ENCODE peak calls at places on chromosomes 13 and 19, in ten cellular contexts. One of them, this sample, is unnamed. For H3K9me3, the result is how much of the 10 kb centered on the place peaks cover.

GRCh38 chr13:99659234-99659633 is 158.0 kb downstream of the TM9SF2 start:
- DNase-seq in suprapubic skin: no peak
- DNase-seq in heart left ventricle: no peak
- DNase-seq in uterus: no peak
- DNase-seq in K562: no peak
- DNase-seq in right lobe of liver: no peak
- DNase-seq in HCT116: no peak
- DNase-seq in A549: no peak
- DNase-seq in IMR-90: no peak
- DNase-seq in ovary: no peak
- DNase-seq in this sample: no peak

GRCh38 chr13:103757361-103757760 is 691.1 kb upstream of the SLC10A2 start:
- DNase-seq in suprapubic skin: no peak
- DNase-seq in heart left ventricle: no peak
- DNase-seq in uterus: no peak
- DNase-seq in K562: no peak
- DNase-seq in right lobe of liver: no peak
- DNase-seq in HCT116: no peak
- DNase-seq in A549: no peak
- DNase-seq in IMR-90: no peak
- DNase-seq in ovary: no peak
- DNase-seq in this sample: no peak

GRCh38 chr19:16180611-16181010 is 4.6 kb upstream of the FAM32A start:
- DNase-seq in suprapubic skin: no peak
- DNase-seq in heart left ventricle: no peak
- DNase-seq in uterus: no peak
- DNase-seq in K562: no peak
- DNase-seq in right lobe of liver: no peak
- DNase-seq in HCT116: no peak
- DNase-seq in A549: no peak
- DNase-seq in IMR-90: peak
- DNase-seq in ovary: no peak
- DNase-seq in this sample: no peak

GRCh38 chr13:103130681-103131210 is 64.5 kb upstream of the SLC10A2 start:
- DNase-seq in suprapubic skin: no peak
- DNase-seq in heart left ventricle: no peak
- DNase-seq in uterus: no peak
- DNase-seq in K562: no peak
- DNase-seq in right lobe of liver: no peak
- DNase-seq in HCT116: no peak
- DNase-seq in A549: no peak
- DNase-seq in IMR-90: no peak
- DNase-seq in ovary: no peak
- DNase-seq in this sample: no peak

GRCh38 chr13:51222510-51223283 is 499 bp downstream of the FAM124A start:
- DNase-seq in suprapubic skin: no peak
- DNase-seq in heart left ventricle: no peak
- DNase-seq in uterus: no peak
- DNase-seq in K562: no peak
- DNase-seq in right lobe of liver: no peak
- DNase-seq in HCT116: no peak
- DNase-seq in A549: peak
- DNase-seq in IMR-90: no peak
- DNase-seq in ovary: no peak
- DNase-seq in this sample: no peak

GRCh38 chr13:44271915-44272341 is 101.7 kb upstream of the SERP2 start:
- DNase-seq in suprapubic skin: peak
- DNase-seq in heart left ventricle: peak
- DNase-seq in uterus: peak
- DNase-seq in K562: no peak
- DNase-seq in right lobe of liver: no peak
- DNase-seq in HCT116: no peak
- DNase-seq in A549: no peak
- DNase-seq in IMR-90: no peak
- DNase-seq in ovary: no peak
- DNase-seq in this sample: no peak

GRCh38 chr13:106795847-106796246 is 227.9 kb upstream of the ARGLU1 start:
- DNase-seq in suprapubic skin: no peak
- DNase-seq in heart left ventricle: no peak
- DNase-seq in uterus: no peak
- DNase-seq in K562: no peak
- DNase-seq in right lobe of liver: no peak
- DNase-seq in HCT116: no peak
- DNase-seq in A549: no peak
- DNase-seq in IMR-90: no peak
- DNase-seq in ovary: no peak
- DNase-seq in this sample: no peak

GRCh38 chr19:58379276-58379675 is 1.6 kb downstream of the ZNF837 start:
- DNase-seq in suprapubic skin: no peak
- DNase-seq in heart left ventricle: peak
- DNase-seq in uterus: no peak
- DNase-seq in K562: no peak
- DNase-seq in right lobe of liver: no peak
- DNase-seq in HCT116: no peak
- DNase-seq in A549: no peak
- DNase-seq in IMR-90: no peak
- DNase-seq in ovary: no peak
- DNase-seq in this sample: no peak

GRCh38 chr13:113598081-113598410 is 13.5 kb downstream of the TFDP1 start:
- DNase-seq in suprapubic skin: peak
- DNase-seq in heart left ventricle: no peak
- DNase-seq in uterus: no peak
- DNase-seq in K562: no peak
- DNase-seq in right lobe of liver: no peak
- DNase-seq in HCT116: no peak
- DNase-seq in A549: no peak
- DNase-seq in IMR-90: no peak
- DNase-seq in ovary: no peak
- DNase-seq in this sample: peak

GRCh38 chr19:54172764-54173699 is at the start of gene TMC4:
- DNase-seq in suprapubic skin: no peak
- DNase-seq in heart left ventricle: peak
- DNase-seq in uterus: no peak
- DNase-seq in K562: no peak
- DNase-seq in right lobe of liver: no peak
- DNase-seq in HCT116: peak
- DNase-seq in A549: no peak
- DNase-seq in IMR-90: no peak
- DNase-seq in ovary: no peak
- DNase-seq in this sample: no peak

DNA sequence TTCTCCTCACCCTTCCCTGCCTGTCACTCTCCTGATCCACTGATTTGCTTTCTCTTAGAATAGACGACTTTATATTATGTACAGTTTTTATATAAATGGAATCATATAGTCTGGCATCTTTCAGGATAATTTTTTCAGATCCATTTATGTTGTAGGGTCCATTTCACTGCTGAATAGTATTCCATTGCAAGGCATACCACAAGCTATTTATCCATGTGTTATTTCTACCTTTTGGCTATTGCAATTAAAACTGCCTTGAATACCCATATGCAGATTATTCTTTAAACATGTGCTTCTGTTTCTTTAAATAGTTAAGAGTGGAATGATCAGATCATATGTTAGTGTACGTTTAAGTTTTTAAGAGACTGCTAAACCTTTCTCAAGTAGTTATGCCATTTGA is 17.8 kb upstream of the ZNF177 start:
- DNase-seq in suprapubic skin: no peak
- DNase-seq in heart left ventricle: no peak
- DNase-seq in uterus: no peak
- DNase-seq in K562: no peak
- DNase-seq in right lobe of liver: no peak
- DNase-seq in HCT116: no peak
- DNase-seq in A549: no peak
- DNase-seq in IMR-90: no peak
- DNase-seq in ovary: no peak
- DNase-seq in this sample: no peak
- H3K9me3 ChIP-seq in suprapubic skin: half or more
- H3K9me3 ChIP-seq in heart left ventricle: half or more
- H3K9me3 ChIP-seq in uterus: half or more
- H3K9me3 ChIP-seq in K562: under half
- H3K9me3 ChIP-seq in right lobe of liver: under half
- H3K9me3 ChIP-seq in HCT116: under half
- H3K9me3 ChIP-seq in A549: half or more
- H3K9me3 ChIP-seq in IMR-90: half or more
- H3K9me3 ChIP-seq in ovary: under half
- H3K9me3 ChIP-seq in this sample: half or more

DNA sequence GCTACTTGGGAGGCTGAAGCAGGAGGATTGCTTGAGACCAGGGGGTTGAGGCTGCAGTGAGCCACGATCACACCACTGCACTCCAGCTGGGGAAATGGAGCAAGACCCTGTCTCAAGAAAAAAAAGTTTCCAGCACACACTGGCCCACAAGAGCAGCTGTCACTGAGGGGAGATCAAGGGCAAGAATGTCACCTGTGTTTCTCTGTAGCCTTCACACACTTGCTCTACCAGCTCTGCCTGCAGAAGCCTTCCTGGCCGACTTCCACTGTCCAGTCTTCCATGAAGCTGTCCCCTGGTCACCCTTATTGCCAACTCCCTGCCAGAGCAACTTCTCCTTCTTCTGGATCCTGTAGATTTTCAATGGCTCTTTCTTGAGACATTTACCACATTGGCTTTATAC is 158.0 kb downstream of the KCTD15 start:
- DNase-seq in suprapubic skin: no peak
- DNase-seq in heart left ventricle: no peak
- DNase-seq in uterus: no peak
- DNase-seq in K562: no peak
- DNase-seq in right lobe of liver: no peak
- DNase-seq in HCT116: no peak
- DNase-seq in A549: no peak
- DNase-seq in IMR-90: no peak
- DNase-seq in ovary: no peak
- DNase-seq in this sample: no peak
- TF ChIP-seq POLR2A in suprapubic skin: no peak
- TF ChIP-seq POLR2A in heart left ventricle: no peak
- TF ChIP-seq POLR2A in uterus: no peak
- TF ChIP-seq POLR2A in K562: no peak
- TF ChIP-seq POLR2A in right lobe of liver: no peak
- TF ChIP-seq POLR2A in HCT116: no peak
- TF ChIP-seq POLR2A in A549: no peak
- TF ChIP-seq POLR2A in IMR-90: no peak
- TF ChIP-seq POLR2A in ovary: no peak
- TF ChIP-seq POLR2A in this sample: no peak

DNA sequence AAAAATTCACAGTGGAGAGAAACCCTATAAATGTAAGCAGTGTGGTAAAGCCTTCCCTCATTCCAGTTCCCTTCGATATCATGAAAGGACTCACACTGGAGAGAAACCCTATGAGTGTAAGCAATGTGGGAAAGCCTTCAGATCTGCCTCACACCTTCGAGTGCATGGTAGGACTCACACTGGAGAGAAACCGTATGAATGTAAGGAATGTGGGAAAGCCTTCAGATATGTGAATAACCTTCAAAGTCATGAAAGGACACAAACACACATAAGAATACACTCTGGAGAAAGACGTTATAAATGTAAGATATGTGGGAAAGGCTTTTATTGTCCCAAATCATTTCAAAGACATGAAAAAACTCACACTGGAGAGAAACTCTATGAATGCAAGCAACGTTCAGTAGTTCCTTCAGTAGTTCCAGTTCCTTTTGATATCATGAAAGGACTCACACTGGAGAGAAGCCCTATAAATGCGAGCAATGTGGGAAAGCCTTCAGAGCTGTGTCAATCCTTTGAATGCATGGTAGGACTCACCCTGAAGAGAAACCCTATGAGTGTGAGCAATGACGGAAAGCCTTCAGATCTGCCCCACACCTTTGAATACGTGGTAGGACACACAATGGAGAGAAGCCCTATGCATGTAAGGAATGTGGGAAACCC is 16.1 kb upstream of the ZNF439 start:
- DNase-seq in suprapubic skin: no peak
- DNase-seq in heart left ventricle: no peak
- DNase-seq in uterus: no peak
- DNase-seq in K562: no peak
- DNase-seq in right lobe of liver: no peak
- DNase-seq in HCT116: no peak
- DNase-seq in A549: no peak
- DNase-seq in IMR-90: no peak
- DNase-seq in ovary: no peak
- DNase-seq in this sample: no peak
- H3K9me3 ChIP-seq in suprapubic skin: under half
- H3K9me3 ChIP-seq in heart left ventricle: half or more
- H3K9me3 ChIP-seq in uterus: under half
- H3K9me3 ChIP-seq in K562: under half
- H3K9me3 ChIP-seq in right lobe of liver: under half
- H3K9me3 ChIP-seq in HCT116: under half
- H3K9me3 ChIP-seq in A549: under half
- H3K9me3 ChIP-seq in IMR-90: under half
- H3K9me3 ChIP-seq in ovary: under half
- H3K9me3 ChIP-seq in this sample: under half

GRCh38 chr13:111853146-111853545 is 213.8 kb upstream of the SOX1 start:
- DNase-seq in suprapubic skin: no peak
- DNase-seq in heart left ventricle: no peak
- DNase-seq in uterus: no peak
- DNase-seq in K562: no peak
- DNase-seq in right lobe of liver: no peak
- DNase-seq in HCT116: no peak
- DNase-seq in A549: no peak
- DNase-seq in IMR-90: no peak
- DNase-seq in ovary: no peak
- DNase-seq in this sample: no peak
- TF ChIP-seq POLR2A in suprapubic skin: no peak
- TF ChIP-seq POLR2A in heart left ventricle: no peak
- TF ChIP-seq POLR2A in uterus: no peak
- TF ChIP-seq POLR2A in K562: no peak
- TF ChIP-seq POLR2A in right lobe of liver: no peak
- TF ChIP-seq POLR2A in HCT116: no peak
- TF ChIP-seq POLR2A in A549: no peak
- TF ChIP-seq POLR2A in IMR-90: no peak
- TF ChIP-seq POLR2A in ovary: no peak
- TF ChIP-seq POLR2A in this sample: no peak

DNA sequence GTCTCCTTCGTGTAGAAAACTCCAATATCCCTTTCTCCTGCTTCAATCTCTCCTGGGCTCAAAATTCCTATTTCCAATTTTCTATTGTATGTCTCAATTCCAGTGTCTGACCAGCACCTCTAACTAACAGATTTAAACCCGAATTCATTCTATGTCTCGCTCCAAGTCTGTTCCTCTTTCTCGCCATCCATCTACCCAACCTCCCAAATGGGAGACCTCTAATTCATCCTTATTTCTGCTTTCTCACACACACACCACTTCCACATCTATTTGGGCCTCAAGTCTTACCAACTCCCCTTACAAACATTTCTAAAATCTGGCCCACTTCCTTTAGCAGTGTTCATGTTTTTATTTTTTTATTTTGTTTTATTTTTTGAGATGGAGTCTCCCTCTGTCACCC is 53.3 kb downstream of the MBD3L2B start:
- DNase-seq in suprapubic skin: no peak
- DNase-seq in heart left ventricle: no peak
- DNase-seq in uterus: no peak
- DNase-seq in K562: no peak
- DNase-seq in right lobe of liver: no peak
- DNase-seq in HCT116: no peak
- DNase-seq in A549: no peak
- DNase-seq in IMR-90: no peak
- DNase-seq in ovary: no peak
- DNase-seq in this sample: no peak
- H3K9me3 ChIP-seq in suprapubic skin: under half
- H3K9me3 ChIP-seq in heart left ventricle: under half
- H3K9me3 ChIP-seq in uterus: under half
- H3K9me3 ChIP-seq in K562: under half
- H3K9me3 ChIP-seq in right lobe of liver: under half
- H3K9me3 ChIP-seq in HCT116: under half
- H3K9me3 ChIP-seq in A549: under half
- H3K9me3 ChIP-seq in IMR-90: under half
- H3K9me3 ChIP-seq in ovary: under half
- H3K9me3 ChIP-seq in this sample: under half